ENCODE peak calls at places on chromosomes 2 and 18, in six cellular contexts. I, H, J, Q, M and Z are unnamed samples.
A peak's percentile ranks its signal among the peaks of the same experiment; 100 is the strongest.

GRCh38 chr2:41892486-41892885 is 155.3 kb upstream of the PKDCC start:
- DNase-seq in M (no peak), J (no peak), I (no peak), H (no peak), Q (no peak), Z (no peak)

GRCh38 chr2:8849322-8849721 is 11.9 kb upstream of the KIDINS220 start:
- DNase-seq in I (no peak), Q (no peak), M (no peak), J (no peak), H (no peak), Z (no peak)

GRCh38 chr2:190600293-190601103 is 48.4 kb upstream of the NAB1 start:
- DNase-seq in M (no peak), H (no peak), Q (no peak), I (no peak), J (no peak), Z (no peak)

GRCh38 chr2:230814616-230815015 is 50.1 kb upstream of the ITM2C start:
- DNase-seq in Q (no peak), I (peak; percentile 25), M (no peak), J (no peak), H (peak; percentile 15), Z (no peak)

GRCh38 chr2:178530625-178531142 is 50.4 kb downstream of the PLEKHA3 start:
- DNase-seq in J (no peak), Q (no peak), M (peak; percentile 96), H (no peak), I (no peak), Z (no peak)

GRCh38 chr2:219358170-219359075 is 25.9 kb upstream of the RESP18 start:
- DNase-seq in I (no peak), Q (no peak), H (peak; percentile 37), J (peak; percentile 60), M (no peak), Z (no peak)

GRCh38 chr18:24928479-24928878 is 423.5 kb downstream of the ZNF521 start:
- DNase-seq in Q (no peak), H (no peak), I (no peak), M (no peak), J (no peak), Z (no peak)

GRCh38 chr2:48205137-48205798 is 299.0 kb upstream of the FBXO11 start:
- DNase-seq in M (peak; percentile 48), I (peak; percentile 97), Q (no peak), H (no peak), J (no peak), Z (no peak)

GRCh38 chr2:236042087-236042486 is 126.1 kb downstream of the GBX2 start:
- DNase-seq in H (no peak), J (no peak), I (no peak), M (no peak), Q (no peak), Z (no peak)

GRCh38 chr2:172285760-172286159 is 141.6 kb upstream of the ITGA6 start:
- DNase-seq in I (no peak), Q (no peak), H (no peak), J (no peak), M (no peak), Z (no peak)

GRCh38 chr2:100352511-100352910 is 30.2 kb upstream of the LONRF2 start:
- DNase-seq in I (no peak), J (no peak), Q (no peak), H (no peak), M (no peak), Z (no peak)

GRCh38 chr2:43134571-43134889 is 91.9 kb downstream of the ZFP36L2 start:
- DNase-seq in Q (no peak), J (no peak), I (no peak), H (no peak), M (no peak), Z (no peak)

GRCh38 chr2:43136862-43137261 is 89.5 kb downstream of the ZFP36L2 start:
- DNase-seq in I (no peak), Q (no peak), J (no peak), M (no peak), H (no peak), Z (no peak)

GRCh38 chr2:43138441-43138840 is 88.0 kb downstream of the ZFP36L2 start:
- DNase-seq in Q (no peak), M (no peak), H (no peak), I (no peak), J (no peak), Z (no peak)

GRCh38 chr2:43135583-43135982 is 90.8 kb downstream of the ZFP36L2 start:
- DNase-seq in H (no peak), M (no peak), I (no peak), J (no peak), Q (no peak), Z (no peak)

DNA sequence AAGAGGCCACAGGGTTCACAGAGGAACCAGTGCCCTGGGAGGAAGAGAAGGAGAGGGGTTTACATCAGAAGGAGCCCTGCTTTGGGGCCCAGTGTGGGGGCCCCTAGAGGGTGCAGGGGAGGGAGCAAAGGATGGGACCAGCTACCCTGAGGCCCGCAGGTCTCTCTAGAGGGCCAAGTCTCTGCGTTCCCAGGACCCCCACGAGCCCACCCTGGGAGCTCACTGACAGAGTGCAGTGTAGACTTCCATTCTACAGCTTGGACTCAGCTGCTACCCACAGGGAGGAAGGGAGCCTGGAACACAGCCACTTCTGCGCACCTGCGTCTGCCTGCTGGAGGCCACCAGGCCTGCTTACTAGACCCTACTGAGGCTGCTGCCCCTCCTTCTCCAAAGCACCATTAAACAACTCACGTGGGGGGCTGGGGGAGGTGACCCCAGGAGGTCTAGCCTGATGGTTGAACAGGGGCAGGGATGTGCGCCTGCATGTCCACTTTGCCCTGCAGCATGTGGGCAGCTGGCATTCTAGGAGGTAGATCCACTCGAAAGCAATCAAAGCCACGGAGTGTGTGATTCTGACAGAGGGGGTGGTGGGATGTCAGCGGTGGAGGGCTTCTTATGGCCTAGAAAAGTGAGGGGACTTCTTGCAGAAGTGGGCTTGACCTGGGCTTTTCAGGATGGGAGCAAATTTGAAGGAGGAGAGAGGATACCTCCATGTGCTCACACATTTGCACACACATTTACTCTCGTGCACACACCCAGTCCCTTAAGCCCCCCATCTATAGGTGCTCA is 90.2 kb downstream of the ZFP36L2 start:
- DNase-seq in M (no peak), H (no peak), Q (no peak), J (no peak), I (no peak), Z (no peak)
- TF ChIP-seq ZNF274 in M (no peak), H (no peak), Q (no peak), J (no peak), I (no peak), Z (no peak)

GRCh38 chr2:200156140-200156858 is 150.2 kb upstream of the SPATS2L start:
- DNase-seq in M (no peak), J (no peak), H (no peak), I (peak; percentile 24), Q (no peak), Z (no peak)
- TF ChIP-seq ZNF274 in M (no peak), J (no peak), H (no peak), I (no peak), Q (no peak), Z (no peak)

GRCh38 chr2:88832992-88833389 is 141.5 kb downstream of the RPIA start:
- DNase-seq in H (no peak), Q (no peak), J (no peak), I (no peak), M (no peak), Z (no peak)

GRCh38 chr2:88832256-88832991 is 141.0 kb downstream of the RPIA start:
- DNase-seq in J (no peak), H (no peak), M (no peak), I (no peak), Q (no peak), Z (no peak)

GRCh38 chr2:88829607-88830463 is 138.4 kb downstream of the RPIA start:
- DNase-seq in Q (no peak), M (no peak), J (no peak), I (no peak), H (no peak), Z (no peak)

GRCh38 chr2:88831792-88832248 is 140.3 kb downstream of the RPIA start:
- DNase-seq in J (peak; percentile 91), I (peak; percentile 47), H (peak; percentile 71), M (no peak), Q (peak; percentile 42), Z (peak; percentile 70)

DNA sequence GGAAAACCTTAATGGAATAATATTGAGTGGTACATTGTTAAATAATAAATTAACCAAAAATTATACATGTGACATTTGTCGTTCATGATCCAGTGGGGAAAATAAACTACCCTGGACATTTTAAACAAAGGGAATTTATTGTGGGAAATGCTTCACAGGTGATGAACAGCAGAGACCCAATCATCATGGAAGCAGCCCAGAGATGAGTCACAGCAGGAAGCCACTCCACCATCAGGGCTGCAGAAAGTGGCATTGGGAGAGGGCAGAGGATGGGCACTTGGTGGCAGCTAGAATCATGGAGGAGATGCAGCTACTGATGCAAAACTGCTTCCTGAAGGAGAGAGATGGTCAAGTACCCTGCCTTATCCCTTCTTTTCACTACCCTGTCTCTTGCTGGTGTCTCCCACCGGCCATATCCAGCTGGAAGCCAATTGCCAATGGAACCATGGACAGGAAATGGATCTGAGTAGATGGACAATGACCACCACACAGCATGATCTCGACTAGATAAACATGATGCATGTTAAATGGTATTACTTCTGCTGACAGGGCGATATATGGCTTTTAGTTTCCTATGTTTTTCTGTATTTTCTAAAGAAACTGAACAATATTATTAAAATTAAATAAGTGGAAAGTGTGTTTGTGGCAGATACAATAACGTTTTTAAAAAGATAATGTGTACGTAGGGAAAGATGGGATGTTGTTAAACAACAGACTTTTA is 139.8 kb downstream of the RPIA start:
- DNase-seq in I (no peak), M (no peak), Q (no peak), J (no peak), H (no peak), Z (no peak)
- TF ChIP-seq ZNF274 in I (no peak), M (no peak), Q (no peak), J (no peak), H (no peak), Z (no peak)

DNA sequence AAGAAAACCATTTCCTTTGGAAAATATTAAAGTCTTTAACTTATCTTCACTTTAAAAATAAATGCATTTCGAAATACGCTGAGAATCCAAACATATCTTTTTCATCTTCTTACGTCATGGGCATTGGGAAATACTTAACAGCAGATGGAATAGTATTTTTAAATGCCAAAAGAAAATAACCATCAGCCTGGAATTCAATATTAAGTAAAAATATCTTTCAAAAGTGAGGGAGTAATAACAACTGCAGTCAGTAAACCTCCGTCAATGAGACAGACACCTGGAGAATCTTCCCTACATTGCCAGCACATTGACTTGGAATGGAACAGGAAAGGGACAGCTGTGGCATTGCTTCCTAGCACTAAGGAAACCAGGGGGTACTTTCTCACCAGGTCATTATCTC is 290.4 kb upstream of the TNP1 start:
- DNase-seq in H (no peak), M (no peak), J (no peak), Q (no peak), I (no peak), Z (no peak)
- TF ChIP-seq ZNF274 in H (no peak), M (no peak), J (no peak), Q (no peak), I (no peak), Z (no peak)